ENCODE peak calls at places on chromosome 12, in six cellular contexts. X is AG09309; H is HFFc6; I is NCI-H1417; T is NCI-H526; U is stimulated activated CD8-positive, alpha-beta memory T cell treated with anti-CD3 and anti-CD28 coated beads, Interleukin-15, amount 100 ng/mL, for 1 hour. E is an unnamed sample.

GRCh38 chr12:113793250-113793649 is 172.9 kb downstream of the RBM19 start:
- DNase-seq in U (no peak), H (no peak), T (no peak), X (no peak), I (no peak), E (no peak)

GRCh38 chr12:115569694-115570093 is 707.8 kb downstream of the MED13L start:
- DNase-seq in X (peak; percentile 1), H (no peak), T (peak; percentile 26), U (no peak), I (no peak), E (no peak)

GRCh38 chr12:56071648-56072047 is 8.3 kb upstream of the ERBB3 start:
- DNase-seq in T (no peak), X (no peak), I (no peak), H (peak; percentile 72), U (no peak), E (no peak)

GRCh38 chr12:124640096-124640495 is 72.7 kb upstream of the NCOR2 start:
- DNase-seq in X (no peak), T (no peak), I (no peak), H (peak; percentile 64), U (no peak), E (no peak)

GRCh38 chr12:27190761-27191160 is 53.3 kb upstream of the STK38L start:
- DNase-seq in U (no peak), T (no peak), I (no peak), X (no peak), H (peak; percentile 54), E (no peak)

GRCh38 chr12:124472690-124473279 is 94.6 kb downstream of the NCOR2 start:
- DNase-seq in I (no peak), X (no peak), U (no peak), T (no peak), H (no peak), E (no peak)

GRCh38 chr12:48986720-48987291 is 8.7 kb downstream of the WNT1 start:
- DNase-seq in X (no peak), I (no peak), H (no peak), U (no peak), T (no peak), E (no peak)

GRCh38 chr12:56448860-56449621 is at the start of gene TIMELESS:
- DNase-seq in H (peak; percentile 78), I (peak; percentile 93), X (no peak), T (peak; percentile 96), U (peak; percentile 64), E (peak; percentile 40)

GRCh38 chr12:57166971-57167371 is 19.6 kb upstream of the LRP1-AS start:
- DNase-seq in H (peak; percentile 85), T (no peak), I (no peak), X (no peak), U (no peak), E (no peak)

GRCh38 chr12:34358198-34358597 is 335.9 kb downstream of the ALG10 start:
- DNase-seq in U (no peak), X (no peak), T (no peak), I (no peak), H (no peak), E (no peak)

GRCh38 chr12:33967760-33968159 is 54.5 kb upstream of the ALG10 start:
- DNase-seq in I (no peak), U (no peak), H (no peak), X (no peak), T (no peak), E (no peak)

E was measured in KG1.